ENCODE peak calls at places on chromosomes 3 and 15, in seven cellular contexts. F is pancreas, C is hepatocyte, O is tibial artery, M is body of pancreas, I is cardiac muscle cell, Q is transverse colon. A is an unnamed sample. For H3K4me1, the result is how much of the 10 kb centered on the place peaks cover.

GRCh38 chr3:125024817-125025216 is 31.0 kb downstream of the HEG1 start:
- DNase-seq in F (no peak), C (no peak), O (no peak), M (no peak), I (peak), Q (no peak), A (no peak)

GRCh38 chr3:16801223-16801622 is 83.5 kb upstream of the PLCL2 start:
- DNase-seq in F (no peak), C (no peak), O (no peak), M (no peak), I (no peak), Q (no peak), A (no peak)

GRCh38 chr3:17979248-17979647 is 236.8 kb upstream of the TBC1D5 start:
- DNase-seq in F (no peak), C (peak), O (no peak), M (no peak), I (peak), Q (peak), A (no peak)

GRCh38 chr3:36988336-36988735 is 4.6 kb downstream of the EPM2AIP1 start:
- DNase-seq in F (no peak), C (no peak), O (no peak), M (no peak), I (no peak), Q (no peak), A (no peak)

GRCh38 chr3:157312366-157312745 is 124.3 kb upstream of the PTX3 start:
- DNase-seq in F (no peak), C (no peak), O (no peak), M (no peak), I (no peak), Q (no peak), A (no peak)

GRCh38 chr3:127184870-127185216 is 8.1 kb upstream of the PRR23E start:
- DNase-seq in F (no peak), C (no peak), O (no peak), M (no peak), I (no peak), Q (no peak), A (no peak)

GRCh38 chr15:41801850-41802455 is 25.9 kb upstream of the JMJD7 start:
- DNase-seq in F (no peak), C (no peak), O (no peak), M (no peak), I (no peak), Q (no peak), A (no peak)

GRCh38 chr15:78625621-78626280 is 5.0 kb upstream of the CHRNA3 start:
- DNase-seq in F (no peak), C (no peak), O (peak), M (no peak), I (no peak), Q (no peak), A (no peak)

GRCh38 chr15:88872106-88872505 is 23.2 kb downstream of the HAPLN3 start:
- DNase-seq in F (no peak), C (no peak), O (no peak), M (no peak), I (no peak), Q (no peak), A (no peak)

GRCh38 chr3:126923423-126923822 is 59.5 kb upstream of the PLXNA1 start:
- DNase-seq in F (no peak), C (no peak), O (no peak), M (no peak), I (no peak), Q (no peak), A (no peak)

GRCh38 chr3:52820741-52821140 is 9.7 kb downstream of the ITIH4 start:
- DNase-seq in F (no peak), C (peak), O (no peak), M (peak), I (peak), Q (no peak), A (peak)

GRCh38 chr15:28948036-28948435 is 62.3 kb downstream of the APBA2 start:
- DNase-seq in F (no peak), C (no peak), O (peak), M (no peak), I (no peak), Q (no peak), A (no peak)

GRCh38 chr3:188178293-188178950 is 24.5 kb downstream of the LPP start:
- DNase-seq in F (no peak), C (no peak), O (no peak), M (no peak), I (no peak), Q (no peak), A (no peak)

GRCh38 chr3:194486540-194487288 is at the start of gene ATP13A3:
- DNase-seq in F (peak), C (peak), O (peak), M (peak), I (peak), Q (peak), A (peak)

GRCh38 chr3:13022348-13023250 is 50.6 kb downstream of the IQSEC1 start:
- DNase-seq in F (peak), C (peak), O (peak), M (peak), I (peak), Q (no peak), A (peak)

GRCh38 chr3:32376098-32376497 is 15.6 kb upstream of the CMTM7 start:
- DNase-seq in F (no peak), C (no peak), O (no peak), M (no peak), I (no peak), Q (no peak), A (no peak)

GRCh38 chr3:114562557-114562956 is 268.7 kb downstream of the TIGIT start:
- DNase-seq in F (no peak), C (no peak), O (no peak), M (no peak), I (no peak), Q (no peak), A (no peak)

GRCh38 chr3:13034861-13035260 is 38.4 kb downstream of the IQSEC1 start:
- DNase-seq in F (no peak), C (no peak), O (no peak), M (no peak), I (no peak), Q (no peak), A (no peak)

GRCh38 chr3:110774496-110775265 is 296.9 kb upstream of the NECTIN3 start:
- DNase-seq in F (no peak), C (no peak), O (no peak), M (no peak), I (no peak), Q (no peak), A (no peak)

GRCh38 chr3:50245251-50245745 is 9.3 kb downstream of the GNAI2 start:
- DNase-seq in F (no peak), C (no peak), O (no peak), M (no peak), I (no peak), Q (no peak), A (no peak)
- H3K4me3 ChIP-seq in F (peak), C (no peak), O (peak), M (no peak), I (no peak), Q (no peak), A (peak)

DNA sequence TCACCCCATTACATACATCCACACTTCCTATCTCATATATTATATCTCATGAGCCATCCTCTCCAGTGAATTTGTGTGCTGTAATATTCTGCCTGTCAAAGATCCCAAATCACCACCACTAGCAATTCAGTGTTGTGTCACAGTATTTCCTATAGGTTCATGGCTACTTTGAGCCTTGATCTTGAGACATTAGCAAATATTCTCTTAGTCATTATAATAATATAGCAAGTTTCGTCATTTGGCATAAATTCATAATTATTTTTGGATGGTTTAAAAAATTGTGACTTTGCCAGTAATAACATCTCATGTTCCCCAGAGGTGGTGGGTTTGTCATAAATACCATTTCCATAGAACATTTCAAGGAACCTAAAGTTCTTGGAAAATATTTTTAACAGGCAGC is 47.7 kb downstream of the CMSS1 start:
- DNase-seq in F (no peak), C (no peak), O (no peak), M (no peak), I (no peak), Q (no peak), A (no peak)
- H3K4me1 ChIP-seq in F (under half), C (under half), O (half or more), M (under half), I (under half), Q (half or more), A (under half)

DNA sequence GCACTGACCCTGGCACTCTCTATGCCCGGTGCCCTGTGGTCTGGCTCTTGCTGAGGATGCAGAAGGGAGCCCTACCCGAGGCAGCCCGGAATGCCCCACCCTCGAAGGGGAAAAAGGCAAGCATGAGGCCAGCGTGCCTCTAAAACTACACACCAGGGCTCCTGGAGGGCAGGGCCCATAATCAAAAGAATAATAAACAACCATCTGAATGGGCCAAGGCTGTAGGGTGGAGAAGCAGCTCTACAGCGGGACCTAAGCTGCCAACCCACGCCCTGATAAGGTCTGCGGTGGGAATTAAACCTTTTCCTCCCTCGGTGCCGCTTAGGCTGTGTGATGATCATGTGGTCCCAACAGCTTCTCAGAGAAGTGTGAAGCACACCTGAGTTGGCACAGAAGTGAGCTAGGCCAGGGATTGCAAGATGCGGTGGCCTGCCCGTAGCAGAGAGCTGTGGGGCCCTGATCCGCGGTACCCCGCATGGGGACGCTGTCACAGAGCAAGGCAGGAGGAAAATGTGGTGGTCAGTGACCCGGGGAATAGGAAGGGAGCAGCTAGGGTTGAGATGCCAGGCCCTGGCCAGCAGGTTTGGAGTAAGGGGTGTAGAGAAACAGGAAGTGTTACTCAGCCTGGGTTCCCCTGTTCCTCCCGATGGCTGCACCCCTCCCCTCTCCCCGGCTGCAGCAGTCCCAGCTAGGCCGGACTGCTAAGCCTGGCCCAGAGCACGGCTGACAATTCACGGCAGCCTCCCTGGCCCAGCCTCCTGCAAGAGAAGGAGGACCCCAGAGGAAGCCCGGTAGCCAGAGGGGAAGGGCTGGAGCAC is 1.1 kb upstream of the C15orf62 start:
- DNase-seq in F (no peak), C (no peak), O (peak), M (no peak), I (no peak), Q (peak), A (no peak)
- TF ChIP-seq CTCF in F (no peak), C (no peak), O (no peak), M (no peak), I (no peak), Q (no peak), A (no peak)

GRCh38 chr15:58561321-58561720 is 129.5 kb downstream of the LIPC start:
- DNase-seq in F (no peak), C (no peak), O (no peak), M (no peak), I (no peak), Q (no peak), A (no peak)

GRCh38 chr15:58559904-58560588 is 128.3 kb downstream of the LIPC start:
- DNase-seq in F (no peak), C (no peak), O (no peak), M (no peak), I (no peak), Q (peak), A (no peak)

GRCh38 chr15:58556028-58556361 is 124.2 kb downstream of the LIPC start:
- DNase-seq in F (no peak), C (no peak), O (no peak), M (no peak), I (no peak), Q (no peak), A (no peak)

GRCh38 chr15:58556541-58556940 is 124.8 kb downstream of the LIPC start:
- DNase-seq in F (no peak), C (no peak), O (no peak), M (no peak), I (no peak), Q (no peak), A (no peak)

GRCh38 chr15:58558777-58559176 is 127.0 kb downstream of the LIPC start:
- DNase-seq in F (no peak), C (no peak), O (no peak), M (peak), I (no peak), Q (no peak), A (no peak)
- H3K4me3 ChIP-seq in F (no peak), C (no peak), O (no peak), M (no peak), I (no peak), Q (no peak), A (no peak)

GRCh38 chr3:183006396-183007002 is 26.2 kb upstream of the DCUN1D1 start:
- DNase-seq in F (no peak), C (no peak), O (no peak), M (no peak), I (no peak), Q (no peak), A (no peak)

GRCh38 chr3:183013074-183013473 is 32.7 kb upstream of the DCUN1D1 start:
- DNase-seq in F (no peak), C (no peak), O (no peak), M (no peak), I (no peak), Q (no peak), A (no peak)

GRCh38 chr3:183008799-183009198 is 28.5 kb upstream of the DCUN1D1 start:
- DNase-seq in F (no peak), C (no peak), O (no peak), M (no peak), I (no peak), Q (no peak), A (no peak)

GRCh38 chr3:183013857-183014256 is 33.5 kb upstream of the DCUN1D1 start:
- DNase-seq in F (no peak), C (no peak), O (no peak), M (no peak), I (no peak), Q (no peak), A (no peak)

GRCh38 chr3:183008303-183008702 is 28.0 kb upstream of the DCUN1D1 start:
- DNase-seq in F (no peak), C (no peak), O (no peak), M (no peak), I (no peak), Q (no peak), A (no peak)
- H3K4me1 ChIP-seq in F (under half), C (under half), O (under half), M (under half), I (under half), Q (under half), A (under half)

A was measured in testis.